ENCODE peak calls at places on chromosomes 2 and 18, in ten cellular contexts. One of them, this sample, is unnamed.

GRCh38 chr18:49899647-49900330 is 86.5 kb upstream of the ACAA2 start:
- DNase-seq in lung microvascular endothelial cell: no peak
- DNase-seq in renal cortical epithelial cell: peak
- DNase-seq in NCI-H1105 treated with DMSO at 0.1 percent for 48 hours: peak
- DNase-seq in IMR-90: no peak
- DNase-seq in non-pigmented ciliary epithelial cell: no peak
- DNase-seq in aorta: no peak
- DNase-seq in GF-D8: no peak
- DNase-seq in M059J: peak
- DNase-seq in HuH-7: no peak
- DNase-seq in this sample: no peak

GRCh38 chr2:78418041-78418440 is 607.5 kb upstream of the REG3G start:
- DNase-seq in M059J: peak
- DNase-seq in HuH-7: no peak
- DNase-seq in aorta: no peak
- DNase-seq in renal cortical epithelial cell: no peak
- DNase-seq in NCI-H1105 treated with DMSO at 0.1 percent for 48 hours: peak
- DNase-seq in GF-D8: no peak
- DNase-seq in IMR-90: no peak
- DNase-seq in non-pigmented ciliary epithelial cell: no peak
- DNase-seq in lung microvascular endothelial cell: no peak
- DNase-seq in this sample: no peak

GRCh38 chr18:59065684-59066083 is 74.0 kb upstream of the SEC11C start:
- DNase-seq in IMR-90: no peak
- DNase-seq in M059J: no peak
- DNase-seq in aorta: no peak
- DNase-seq in non-pigmented ciliary epithelial cell: no peak
- DNase-seq in renal cortical epithelial cell: no peak
- DNase-seq in GF-D8: no peak
- DNase-seq in HuH-7: no peak
- DNase-seq in NCI-H1105 treated with DMSO at 0.1 percent for 48 hours: peak
- DNase-seq in lung microvascular endothelial cell: no peak
- DNase-seq in this sample: no peak

GRCh38 chr2:98560256-98560771 is 48.0 kb downstream of the COA5 start:
- DNase-seq in IMR-90: peak
- DNase-seq in HuH-7: no peak
- DNase-seq in M059J: peak
- DNase-seq in non-pigmented ciliary epithelial cell: peak
- DNase-seq in renal cortical epithelial cell: peak
- DNase-seq in NCI-H1105 treated with DMSO at 0.1 percent for 48 hours: no peak
- DNase-seq in GF-D8: no peak
- DNase-seq in aorta: peak
- DNase-seq in lung microvascular endothelial cell: no peak
- DNase-seq in this sample: no peak

GRCh38 chr2:37415128-37415817 is 70.8 kb downstream of the QPCT start:
- DNase-seq in non-pigmented ciliary epithelial cell: no peak
- DNase-seq in aorta: no peak
- DNase-seq in GF-D8: no peak
- DNase-seq in M059J: peak
- DNase-seq in NCI-H1105 treated with DMSO at 0.1 percent for 48 hours: peak
- DNase-seq in renal cortical epithelial cell: peak
- DNase-seq in lung microvascular endothelial cell: peak
- DNase-seq in HuH-7: no peak
- DNase-seq in IMR-90: peak
- DNase-seq in this sample: no peak

GRCh38 chr2:50491541-50492114 is 540.3 kb downstream of the NRXN1 start:
- DNase-seq in IMR-90: peak
- DNase-seq in lung microvascular endothelial cell: peak
- DNase-seq in GF-D8: no peak
- DNase-seq in HuH-7: peak
- DNase-seq in NCI-H1105 treated with DMSO at 0.1 percent for 48 hours: peak
- DNase-seq in M059J: peak
- DNase-seq in aorta: no peak
- DNase-seq in non-pigmented ciliary epithelial cell: peak
- DNase-seq in renal cortical epithelial cell: peak
- DNase-seq in this sample: peak

GRCh38 chr2:241285596-241285995 is 29.9 kb downstream of the HDLBP start:
- DNase-seq in lung microvascular endothelial cell: no peak
- DNase-seq in renal cortical epithelial cell: no peak
- DNase-seq in GF-D8: no peak
- DNase-seq in aorta: no peak
- DNase-seq in IMR-90: no peak
- DNase-seq in non-pigmented ciliary epithelial cell: no peak
- DNase-seq in HuH-7: no peak
- DNase-seq in NCI-H1105 treated with DMSO at 0.1 percent for 48 hours: no peak
- DNase-seq in M059J: no peak
- DNase-seq in this sample: no peak

GRCh38 chr18:59921384-59921891 is 21.6 kb downstream of the PMAIP1 start:
- DNase-seq in aorta: no peak
- DNase-seq in renal cortical epithelial cell: peak
- DNase-seq in IMR-90: no peak
- DNase-seq in non-pigmented ciliary epithelial cell: no peak
- DNase-seq in GF-D8: peak
- DNase-seq in lung microvascular endothelial cell: no peak
- DNase-seq in HuH-7: no peak
- DNase-seq in M059J: peak
- DNase-seq in NCI-H1105 treated with DMSO at 0.1 percent for 48 hours: no peak
- DNase-seq in this sample: no peak

GRCh38 chr18:22676423-22676822 is 256.7 kb upstream of the RBBP8 start:
- DNase-seq in HuH-7: no peak
- DNase-seq in renal cortical epithelial cell: peak
- DNase-seq in non-pigmented ciliary epithelial cell: no peak
- DNase-seq in lung microvascular endothelial cell: no peak
- DNase-seq in IMR-90: peak
- DNase-seq in GF-D8: no peak
- DNase-seq in NCI-H1105 treated with DMSO at 0.1 percent for 48 hours: no peak
- DNase-seq in M059J: peak
- DNase-seq in aorta: no peak
- DNase-seq in this sample: no peak

GRCh38 chr2:154306261-154306970 is 392.1 kb upstream of the KCNJ3 start:
- DNase-seq in aorta: no peak
- DNase-seq in GF-D8: no peak
- DNase-seq in renal cortical epithelial cell: no peak
- DNase-seq in lung microvascular endothelial cell: no peak
- DNase-seq in NCI-H1105 treated with DMSO at 0.1 percent for 48 hours: no peak
- DNase-seq in IMR-90: no peak
- DNase-seq in HuH-7: no peak
- DNase-seq in non-pigmented ciliary epithelial cell: no peak
- DNase-seq in M059J: no peak
- DNase-seq in this sample: no peak